ENCODE peak calls at places on chromosomes 5 and 9, in seven cellular contexts. N is ovary, W is GM06990, Q is Panc1, Y is fibroblast of mammary gland, H is brain microvascular endothelial cell, A is H1. P is an unnamed sample.

GRCh38 chr9:135924628-135925338 is 17.4 kb upstream of the CAMSAP1 start:
- DNase-seq in N (no peak), W (no peak), Q (no peak), Y (peak), H (no peak), A (peak), P (no peak)

GRCh38 chr5:103774736-103775135 is 212.1 kb upstream of the NUDT12 start:
- DNase-seq in N (no peak), W (no peak), Q (no peak), Y (no peak), H (peak), A (no peak), P (no peak)

GRCh38 chr5:1808466-1808865 is 7.3 kb downstream of the NDUFS6 start:
- DNase-seq in N (no peak), W (no peak), Q (no peak), Y (peak), H (no peak), A (no peak), P (no peak)

GRCh38 chr9:126417007-126417406 is 90.4 kb downstream of the MVB12B start:
- DNase-seq in N (no peak), W (no peak), Q (no peak), Y (no peak), H (no peak), A (no peak), P (no peak)

GRCh38 chr5:169160405-169160901 is 140.5 kb downstream of the SLIT3 start:
- DNase-seq in N (no peak), W (no peak), Q (no peak), Y (peak), H (peak), A (no peak), P (peak)

GRCh38 chr5:111779260-111780254 is 22.6 kb upstream of the NREP start:
- DNase-seq in N (no peak), W (no peak), Q (no peak), Y (peak), H (no peak), A (no peak), P (peak)

GRCh38 chr9:107620801-107621200 is 131.2 kb upstream of the KLF4 start:
- DNase-seq in N (no peak), W (no peak), Q (no peak), Y (no peak), H (no peak), A (no peak), P (no peak)

GRCh38 chr5:53694520-53695022 is 134.1 kb downstream of the NDUFS4 start:
- DNase-seq in N (no peak), W (no peak), Q (no peak), Y (no peak), H (no peak), A (no peak), P (no peak)

GRCh38 chr5:20972419-20972925 is 984.5 kb upstream of the CDH18 start:
- DNase-seq in N (peak), W (no peak), Q (peak), Y (peak), H (peak), A (peak), P (no peak)

GRCh38 chr9:86487222-86487841 is 133.1 kb upstream of the TUT7 start:
- DNase-seq in N (no peak), W (no peak), Q (peak), Y (peak), H (no peak), A (no peak), P (peak)

GRCh38 chr5:32790411-32790951 is 79.4 kb downstream of the NPR3 start:
- DNase-seq in N (no peak), W (no peak), Q (no peak), Y (no peak), H (peak), A (no peak), P (peak)

GRCh38 chr5:172862165-172862801 is 28.2 kb downstream of the ERGIC1 start:
- DNase-seq in N (no peak), W (no peak), Q (no peak), Y (peak), H (no peak), A (no peak), P (no peak)

GRCh38 chr5:142597546-142598337 is 88.1 kb downstream of the FGF1 start:
- DNase-seq in N (no peak), W (no peak), Q (peak), Y (peak), H (peak), A (no peak), P (peak)

GRCh38 chr9:36064448-36065037 is 27.8 kb downstream of the RECK start:
- DNase-seq in N (no peak), W (no peak), Q (no peak), Y (peak), H (peak), A (no peak), P (no peak)

GRCh38 chr9:35911690-35912089 is 2.4 kb downstream of the SPAAR start:
- DNase-seq in N (no peak), W (no peak), Q (no peak), Y (no peak), H (no peak), A (no peak), P (no peak)

GRCh38 chr9:101448680-101449070 is 13.1 kb upstream of the ALDOB start:
- DNase-seq in N (no peak), W (no peak), Q (no peak), Y (no peak), H (no peak), A (no peak), P (no peak)
- H3K4me3 ChIP-seq in N (no peak), W (no peak), Q (peak), Y (no peak), H (no peak), A (no peak), P (no peak)

GRCh38 chr5:84085387-84086041 is 299.2 kb downstream of the EDIL3 start:
- DNase-seq in N (no peak), W (no peak), Q (no peak), Y (no peak), H (no peak), A (no peak), P (no peak)

GRCh38 chr5:84091400-84091799 is 293.3 kb downstream of the EDIL3 start:
- DNase-seq in N (no peak), W (no peak), Q (no peak), Y (no peak), H (no peak), A (no peak), P (no peak)

GRCh38 chr5:84092738-84093137 is 291.9 kb downstream of the EDIL3 start:
- DNase-seq in N (no peak), W (no peak), Q (no peak), Y (no peak), H (no peak), A (no peak), P (no peak)

GRCh38 chr5:84086517-84086916 is 298.2 kb downstream of the EDIL3 start:
- DNase-seq in N (no peak), W (no peak), Q (no peak), Y (no peak), H (no peak), A (no peak), P (no peak)

GRCh38 chr5:84088996-84089395 is 295.7 kb downstream of the EDIL3 start:
- DNase-seq in N (no peak), W (no peak), Q (no peak), Y (peak), H (peak), A (no peak), P (no peak)
- TF ChIP-seq CTCF in N (no peak), W (peak), Q (peak), Y (peak), H (peak), A (no peak), P (peak)

DNA sequence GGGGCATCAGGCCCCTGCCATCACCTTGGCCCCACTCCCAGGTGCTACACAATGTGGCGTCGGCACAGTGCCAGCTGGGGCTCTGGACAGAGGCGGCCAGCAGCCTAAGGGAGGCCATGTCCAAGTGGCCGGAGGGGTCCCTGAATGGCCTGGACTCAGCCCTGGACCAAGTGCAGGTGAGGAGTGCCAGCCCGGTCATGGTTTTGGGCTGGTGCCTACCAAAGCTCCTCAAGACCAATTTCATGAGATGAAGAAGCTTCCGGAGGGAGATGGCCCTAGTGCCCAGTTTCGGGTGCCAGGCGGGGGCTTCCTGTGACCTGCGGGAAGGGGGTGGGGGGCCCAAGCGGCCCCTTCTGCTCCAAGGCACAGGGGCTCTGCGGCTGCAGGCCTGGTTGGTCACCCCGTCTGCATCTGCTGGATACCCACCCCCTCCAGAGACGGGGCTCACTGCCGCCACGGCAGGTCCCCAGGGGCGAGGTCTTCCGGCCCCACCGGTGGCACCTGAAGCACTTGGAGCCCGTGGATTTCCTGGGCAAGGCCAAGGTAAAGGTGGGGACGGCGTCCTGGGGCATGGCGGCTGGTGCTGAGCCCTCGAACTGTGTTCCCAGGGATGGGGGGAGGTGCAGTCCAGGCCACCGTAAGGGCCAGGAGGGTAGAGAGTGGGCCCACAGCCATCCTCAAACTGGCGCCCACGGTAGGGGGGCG is 5.8 kb downstream of the NOXA1 start:
- DNase-seq in N (no peak), W (peak), Q (no peak), Y (no peak), H (no peak), A (no peak), P (no peak)
- H3K4me3 ChIP-seq in N (no peak), W (peak), Q (no peak), Y (no peak), H (no peak), A (no peak), P (no peak)

GRCh38 chr5:131825404-131826013 is 28.7 kb upstream of the FNIP1 start:
- DNase-seq in N (no peak), W (no peak), Q (no peak), Y (no peak), H (no peak), A (no peak), P (no peak)
- TF ChIP-seq CTCF in N (no peak), W (no peak), Q (no peak), Y (no peak), H (no peak), A (no peak), P (no peak)

GRCh38 chr9:131824175-131824594 is 84.3 kb upstream of the RAPGEF1 start:
- DNase-seq in N (no peak), W (no peak), Q (no peak), Y (no peak), H (no peak), A (no peak), P (no peak)
- H3K4me3 ChIP-seq in N (no peak), W (no peak), Q (no peak), Y (no peak), H (no peak), A (no peak), P (no peak)

GRCh38 chr5:140875085-140876065 is at the start of gene PCDHA12:
- DNase-seq in N (no peak), W (no peak), Q (no peak), Y (no peak), H (no peak), A (no peak), P (no peak)
- TF ChIP-seq CTCF in N (no peak), W (no peak), Q (peak), Y (no peak), H (no peak), A (peak), P (peak)

DNA sequence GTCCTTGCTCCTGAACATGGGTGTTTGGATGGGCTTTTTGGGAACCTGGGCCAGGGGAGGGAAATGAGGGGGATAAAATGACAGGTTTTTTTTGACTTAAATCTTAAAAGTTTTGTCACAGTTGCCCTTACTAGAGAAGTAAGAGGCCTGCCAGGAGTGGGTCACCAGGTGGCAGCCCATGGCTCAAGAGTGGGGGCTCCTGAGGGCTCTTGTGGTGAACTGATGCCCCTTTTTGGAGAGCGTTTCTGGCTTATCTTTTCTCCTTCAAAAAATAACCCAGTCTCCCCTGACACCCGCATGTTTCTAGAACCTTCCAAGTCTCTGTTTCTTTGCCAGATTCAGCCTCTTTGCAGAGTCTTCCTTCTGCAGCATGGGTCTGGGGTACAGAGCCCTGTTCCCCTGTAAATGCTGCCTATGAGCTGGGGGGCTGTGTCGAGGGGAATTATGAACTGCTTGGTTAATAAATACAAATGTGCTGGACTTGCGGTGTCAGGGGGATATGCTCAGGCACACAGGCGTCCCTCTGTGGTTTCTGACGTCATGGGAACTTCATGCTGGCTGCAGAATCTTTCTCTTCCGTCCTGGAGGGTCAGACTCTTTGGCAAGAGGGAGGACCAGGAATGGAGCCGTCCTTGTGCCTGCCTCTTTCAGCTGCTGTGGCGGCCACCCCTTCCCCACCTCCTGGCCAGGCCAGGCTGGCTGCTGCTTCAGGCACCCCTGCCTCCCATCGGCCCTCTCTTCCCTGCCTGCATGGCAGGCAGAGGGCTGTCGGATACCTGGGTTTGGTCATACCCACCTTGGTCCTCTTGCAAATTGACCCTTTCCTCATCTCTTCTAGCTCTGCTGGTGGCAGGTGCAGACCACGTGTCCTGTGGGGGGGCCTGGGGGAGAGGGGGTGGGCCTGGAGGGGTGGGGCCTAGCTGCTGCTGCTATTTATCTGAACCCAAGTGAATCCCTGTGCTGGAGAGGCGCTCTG is 30.1 kb downstream of the PTPA start:
- DNase-seq in N (peak), W (peak), Q (no peak), Y (peak), H (peak), A (no peak), P (peak)
- H3K4me3 ChIP-seq in N (peak), W (peak), Q (no peak), Y (peak), H (peak), A (peak), P (peak)

DNA sequence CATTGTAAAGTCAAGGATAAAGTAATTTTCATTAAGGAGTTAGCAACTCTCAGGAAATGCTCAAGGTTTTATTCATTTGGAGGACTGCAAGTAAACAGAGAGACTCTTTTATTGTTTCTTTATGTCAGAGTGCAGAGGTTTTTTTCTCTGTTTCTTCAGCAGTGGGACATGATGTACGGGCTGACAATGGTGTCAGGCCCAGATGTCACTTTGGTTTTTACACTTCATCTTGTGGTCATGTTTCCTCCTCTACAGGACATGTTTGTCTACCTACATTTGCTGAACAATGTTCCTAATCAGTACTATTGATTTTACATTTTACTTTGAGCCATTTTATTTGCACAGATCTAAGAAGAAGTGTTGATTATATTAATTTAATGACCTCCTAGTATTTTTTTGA is 72.8 kb upstream of the PARP8 start:
- DNase-seq in N (no peak), W (no peak), Q (no peak), Y (peak), H (no peak), A (no peak), P (no peak)
- TF ChIP-seq CTCF in N (no peak), W (no peak), Q (no peak), Y (no peak), H (no peak), A (no peak), P (no peak)

GRCh38 chr9:129140397-129141065 is 29.3 kb downstream of the PTPA start:
- DNase-seq in N (peak), W (peak), Q (no peak), Y (peak), H (peak), A (no peak), P (no peak)
- H3K4me3 ChIP-seq in N (peak), W (peak), Q (peak), Y (peak), H (peak), A (peak), P (peak)